ENCODE peak calls at places on chromosomes 4 and X, in six cellular contexts. S is heart left ventricle, F is lower leg skin, C is A549, X is uterus, M is endothelial cell of umbilical vein. E is an unnamed sample.

GRCh38 chr4:69984030-69984443 is 11.7 kb upstream of the STATH start:
- DNase-seq in S (no peak), F (no peak), C (peak; percentile 69), X (no peak), M (peak; percentile 29), E (no peak)

GRCh38 chrX:53939127-53939526 is 105.1 kb downstream of the PHF8 start:
- DNase-seq in S (no peak), F (no peak), C (no peak), X (no peak), M (peak; percentile 1), E (no peak)

GRCh38 chr4:22573198-22573597 is 57.3 kb upstream of the ADGRA3 start:
- DNase-seq in S (peak; percentile 42), F (no peak), C (no peak), X (peak; percentile 28), M (no peak), E (no peak)

GRCh38 chr4:78205601-78206000 is 148.5 kb downstream of the FRAS1 start:
- DNase-seq in S (no peak), F (no peak), C (no peak), X (no peak), M (no peak), E (no peak)

GRCh38 chr4:52945982-52946381 is 83.9 kb downstream of the RASL11B start:
- DNase-seq in S (no peak), F (no peak), C (no peak), X (no peak), M (no peak), E (no peak)

GRCh38 chr4:105329081-105329480 is 144.8 kb downstream of the PPA2 start:
- DNase-seq in S (no peak), F (no peak), C (no peak), X (no peak), M (no peak), E (no peak)

GRCh38 chr4:86594559-86595425 is 677 bp downstream of the PTPN13 start:
- DNase-seq in S (peak; percentile 29), F (peak; percentile 55), C (peak; percentile 48), X (peak; percentile 55), M (peak; percentile 56), E (peak; percentile 72)

GRCh38 chr4:171464499-171464898 is 348.7 kb upstream of the GALNTL6 start:
- DNase-seq in S (no peak), F (no peak), C (no peak), X (no peak), M (no peak), E (no peak)

GRCh38 chrX:141405486-141405877 is 163.2 kb upstream of the SPANXC start:
- DNase-seq in S (no peak), F (no peak), C (peak; percentile 89), X (no peak), M (peak; percentile 85), E (no peak)

GRCh38 chrX:17377047-17377692 is 2.2 kb downstream of the NHS start:
- DNase-seq in S (peak; percentile 28), F (peak; percentile 19), C (peak; percentile 86), X (peak; percentile 43), M (peak; percentile 1), E (peak; percentile 0)

DNA sequence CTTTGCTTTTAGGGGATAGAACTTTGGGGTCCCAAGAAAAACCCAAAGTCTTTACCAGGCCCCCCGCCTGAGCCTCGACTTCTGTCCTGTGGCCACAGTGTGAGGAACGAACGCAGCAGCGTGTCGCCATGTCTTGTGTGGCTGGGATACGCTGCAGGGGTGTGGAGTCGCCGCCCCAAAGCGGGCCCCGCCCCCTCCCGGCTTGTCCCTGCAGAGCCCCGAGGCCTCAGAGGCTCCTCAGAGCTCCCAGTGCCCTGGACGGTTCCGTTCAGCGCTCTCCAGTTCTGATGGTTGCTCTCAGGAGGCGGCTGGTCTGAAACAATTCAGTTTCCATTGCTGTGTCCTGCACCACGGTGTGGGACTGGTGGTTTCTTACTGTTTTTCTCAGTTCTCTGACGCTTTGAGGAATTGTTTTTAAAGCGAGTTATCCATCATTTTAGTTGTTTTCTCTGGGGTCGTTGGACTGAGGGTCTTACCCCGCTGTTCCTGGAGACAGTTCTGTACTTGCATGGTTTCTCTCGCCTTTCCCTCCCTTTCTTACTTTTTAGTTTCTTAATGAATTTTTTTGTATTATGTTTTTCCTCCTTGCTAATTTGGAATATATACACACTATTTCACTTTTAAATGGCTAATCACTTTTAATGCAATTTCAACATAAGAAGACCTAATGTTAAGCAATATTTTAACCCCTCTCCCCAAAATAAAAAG is 1.6 kb upstream of the IDUA start:
- DNase-seq in S (peak; percentile 82), F (no peak), C (no peak), X (no peak), M (peak; percentile 24), E (peak; percentile 80)
- TF ChIP-seq POLR2A in S (no peak), F (no peak), C (no peak), X (no peak), M (no peak), E (peak; percentile 40)

GRCh38 chr4:1856071-1856919 is at the start of gene LETM1:
- DNase-seq in S (peak; percentile 97), F (peak; percentile 93), C (peak; percentile 94), X (peak; percentile 93), M (peak; percentile 90), E (peak; percentile 94)
- TF ChIP-seq POLR2A in S (no peak), F (no peak), C (peak; percentile 82), X (peak; percentile 64), M (peak; percentile 66), E (peak; percentile 81)

DNA sequence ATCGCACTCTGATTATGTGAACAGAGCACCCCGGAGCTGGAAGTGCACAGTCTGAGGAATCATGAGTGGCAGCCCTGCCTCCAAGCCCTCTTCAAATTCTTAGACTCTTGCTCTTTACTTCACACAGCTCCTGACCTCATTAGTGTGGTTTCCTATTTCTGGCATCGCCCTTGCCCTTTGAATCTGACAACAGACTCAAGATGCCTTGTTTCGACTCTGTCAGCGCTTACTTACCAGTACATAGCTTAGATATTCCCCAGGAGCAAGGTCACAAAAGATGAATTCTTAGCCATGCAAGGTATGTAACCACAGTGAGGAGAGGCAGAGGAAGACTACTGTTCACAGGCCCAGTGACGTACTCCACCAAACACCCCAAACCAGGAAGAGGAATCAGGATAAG is 167.2 kb downstream of the KDR start:
- DNase-seq in S (no peak), F (no peak), C (no peak), X (no peak), M (no peak), E (no peak)
- TF ChIP-seq POLR2A in S (no peak), F (no peak), C (no peak), X (no peak), M (no peak), E (no peak)

GRCh38 chr4:26320453-26321325 is at the start of gene RBPJ:
- DNase-seq in S (peak; percentile 94), F (peak; percentile 92), C (peak; percentile 92), X (peak; percentile 94), M (peak; percentile 97), E (peak; percentile 88)

GRCh38 chr4:26320159-26320452 is 708 bp upstream of the RBPJ start:
- DNase-seq in S (no peak), F (no peak), C (no peak), X (no peak), M (no peak), E (peak; percentile 79)

GRCh38 chr4:26321326-26322276 is 787 bp downstream of the RBPJ start:
- DNase-seq in S (peak; percentile 36), F (no peak), C (peak; percentile 9), X (peak; percentile 31), M (peak; percentile 41), E (peak; percentile 51)

GRCh38 chr4:26317766-26318165 is 3.0 kb upstream of the RBPJ start:
- DNase-seq in S (no peak), F (no peak), C (no peak), X (no peak), M (no peak), E (no peak)

GRCh38 chr4:26319467-26320158 is 1.2 kb upstream of the RBPJ start:
- DNase-seq in S (peak; percentile 98), F (peak; percentile 98), C (peak; percentile 99), X (peak; percentile 99), M (peak; percentile 100), E (peak; percentile 95)
- TF ChIP-seq POLR2A in S (no peak), F (no peak), C (no peak), X (peak; percentile 49), M (no peak), E (peak; percentile 57)

GRCh38 chrX:109873983-109874382 is 128.9 kb upstream of the TMEM164 start:
- DNase-seq in S (no peak), F (no peak), C (no peak), X (no peak), M (no peak), E (no peak)

GRCh38 chrX:109871489-109871888 is 131.4 kb upstream of the TMEM164 start:
- DNase-seq in S (no peak), F (no peak), C (no peak), X (no peak), M (no peak), E (no peak)

GRCh38 chrX:109874548-109874947 is 128.4 kb upstream of the TMEM164 start:
- DNase-seq in S (no peak), F (no peak), C (no peak), X (no peak), M (no peak), E (no peak)

GRCh38 chrX:109872021-109872730 is 130.7 kb upstream of the TMEM164 start:
- DNase-seq in S (no peak), F (no peak), C (no peak), X (no peak), M (peak; percentile 12), E (no peak)

DNA sequence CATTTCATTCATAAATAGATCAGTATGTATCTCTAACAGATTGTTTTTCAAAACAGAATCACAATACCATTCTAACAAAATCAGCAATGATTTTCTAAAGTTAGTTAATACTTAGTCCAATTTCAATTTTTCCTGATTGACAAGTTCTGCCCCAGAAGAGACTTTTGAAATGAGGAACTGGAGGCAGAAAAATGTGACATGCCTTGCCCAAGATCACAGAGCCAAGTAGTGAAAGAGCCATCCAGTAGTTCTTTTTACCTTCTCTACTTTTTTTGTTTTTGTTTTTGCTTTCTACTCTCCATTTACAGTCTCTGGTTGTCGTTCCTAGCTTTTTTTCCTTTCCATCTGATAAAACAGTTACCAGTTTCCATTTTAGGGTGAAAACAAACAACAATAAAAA is 129.3 kb upstream of the TMEM164 start:
- DNase-seq in S (no peak), F (no peak), C (no peak), X (no peak), M (no peak), E (no peak)
- TF ChIP-seq POLR2A in S (no peak), F (no peak), C (no peak), X (no peak), M (no peak), E (no peak)

GRCh38 chrX:2489446-2490445 is 11.0 kb downstream of the DHRSX start:
- DNase-seq in S (no peak), F (no peak), C (no peak), X (no peak), M (no peak), E (no peak)
- TF ChIP-seq POLR2A in S (no peak), F (no peak), C (no peak), X (no peak), M (no peak), E (no peak)

DNA sequence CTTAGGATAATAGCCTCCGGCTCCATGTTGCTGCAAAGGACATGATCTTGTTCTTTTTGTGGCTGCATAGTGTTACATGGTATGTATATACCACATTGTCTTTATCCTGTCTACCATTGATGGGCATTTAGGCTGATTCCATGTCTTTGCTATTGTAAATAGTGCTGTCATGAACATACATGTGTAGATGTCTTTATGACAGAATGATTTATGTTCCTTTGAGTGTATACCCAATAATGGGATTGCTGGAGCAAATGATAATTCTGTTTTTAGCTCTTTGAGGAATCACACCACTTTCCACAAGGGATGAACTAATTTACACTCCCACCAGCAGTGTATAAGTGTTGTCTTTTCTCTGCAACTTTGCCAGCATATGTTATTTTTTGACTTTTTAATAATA is 4.6 kb downstream of the RAB33B start:
- DNase-seq in S (no peak), F (no peak), C (no peak), X (no peak), M (no peak), E (no peak)
- TF ChIP-seq POLR2A in S (no peak), F (no peak), C (no peak), X (no peak), M (no peak), E (no peak)

GRCh38 chrX:55160685-55161552 is 59.2 kb upstream of the PAGE5 start:
- DNase-seq in S (peak; percentile 94), F (peak; percentile 88), C (peak; percentile 92), X (peak; percentile 90), M (peak; percentile 91), E (peak; percentile 94)
- TF ChIP-seq POLR2A in S (no peak), F (no peak), C (peak; percentile 82), X (peak; percentile 82), M (peak; percentile 77), E (peak; percentile 79)

E was measured in erythroblast.